ENCODE peak calls at places on chromosomes 4 and X, in seven cellular contexts. One of them, this sample, is unnamed.
A peak's percentile ranks its signal among the peaks of the same experiment; 100 is the strongest.

GRCh38 chr4:140052050-140052449 is 101.9 kb downstream of the MAML3 start:
- DNase-seq in lung: peak; percentile 41
- DNase-seq in lower lobe of right lung: peak; percentile 58
- DNase-seq in tibial nerve: no peak
- DNase-seq in CD4-positive, alpha-beta T cell: peak; percentile 27
- DNase-seq in SJSA1: no peak
- DNase-seq in DND-41: peak; percentile 37
- DNase-seq in this sample: no peak

GRCh38 chr4:182212211-182212761 is 30.9 kb upstream of the TENM3 start:
- DNase-seq in lower lobe of right lung: peak; percentile 67
- DNase-seq in SJSA1: no peak
- DNase-seq in lung: peak; percentile 53
- DNase-seq in DND-41: no peak
- DNase-seq in CD4-positive, alpha-beta T cell: no peak
- DNase-seq in tibial nerve: no peak
- DNase-seq in this sample: no peak

GRCh38 chr4:155692361-155692760 is 25.7 kb downstream of the GUCY1A1 start:
- DNase-seq in lung: no peak
- DNase-seq in SJSA1: no peak
- DNase-seq in tibial nerve: no peak
- DNase-seq in lower lobe of right lung: no peak
- DNase-seq in DND-41: no peak
- DNase-seq in CD4-positive, alpha-beta T cell: no peak
- DNase-seq in this sample: no peak

GRCh38 chrX:44260609-44261008 is 82.9 kb downstream of the EFHC2 start:
- DNase-seq in DND-41: no peak
- DNase-seq in SJSA1: no peak
- DNase-seq in lower lobe of right lung: no peak
- DNase-seq in tibial nerve: no peak
- DNase-seq in CD4-positive, alpha-beta T cell: no peak
- DNase-seq in lung: no peak
- DNase-seq in this sample: no peak

GRCh38 chrX:43753637-43754036 is 97.5 kb downstream of the MAOA start:
- DNase-seq in DND-41: no peak
- DNase-seq in lung: no peak
- DNase-seq in tibial nerve: no peak
- DNase-seq in CD4-positive, alpha-beta T cell: no peak
- DNase-seq in SJSA1: no peak
- DNase-seq in lower lobe of right lung: no peak
- DNase-seq in this sample: no peak

GRCh38 chrX:41559662-41560061 is 112.5 kb downstream of the NYX start:
- DNase-seq in lower lobe of right lung: no peak
- DNase-seq in lung: no peak
- DNase-seq in CD4-positive, alpha-beta T cell: no peak
- DNase-seq in SJSA1: peak; percentile 33
- DNase-seq in DND-41: peak; percentile 57
- DNase-seq in tibial nerve: no peak
- DNase-seq in this sample: no peak

GRCh38 chr4:1009647-1010521 is 1.5 kb upstream of the FGFRL1 start:
- DNase-seq in lung: peak; percentile 63
- DNase-seq in DND-41: no peak
- DNase-seq in tibial nerve: peak; percentile 41
- DNase-seq in lower lobe of right lung: peak; percentile 79
- DNase-seq in CD4-positive, alpha-beta T cell: peak; percentile 68
- DNase-seq in SJSA1: no peak
- DNase-seq in this sample: no peak

GRCh38 chr4:110088670-110089069 is 109.7 kb downstream of the ELOVL6 start:
- DNase-seq in tibial nerve: no peak
- DNase-seq in DND-41: peak; percentile 55
- DNase-seq in lung: no peak
- DNase-seq in lower lobe of right lung: no peak
- DNase-seq in SJSA1: no peak
- DNase-seq in CD4-positive, alpha-beta T cell: no peak
- DNase-seq in this sample: no peak

GRCh38 chr4:184460495-184461285 is 13.7 kb downstream of the IRF2 start:
- DNase-seq in SJSA1: no peak
- DNase-seq in lung: no peak
- DNase-seq in DND-41: no peak
- DNase-seq in tibial nerve: no peak
- DNase-seq in CD4-positive, alpha-beta T cell: no peak
- DNase-seq in lower lobe of right lung: no peak
- DNase-seq in this sample: no peak
- H3K27ac ChIP-seq in SJSA1: no peak overlapping the region
- H3K27ac ChIP-seq in lung: no peak overlapping the region
- H3K27ac ChIP-seq in DND-41: no peak overlapping the region
- H3K27ac ChIP-seq in tibial nerve: no peak overlapping the region
- H3K27ac ChIP-seq in CD4-positive, alpha-beta T cell: no peak overlapping the region
- H3K27ac ChIP-seq in lower lobe of right lung: no peak overlapping the region
- H3K27ac ChIP-seq in this sample: no peak overlapping the region

DNA sequence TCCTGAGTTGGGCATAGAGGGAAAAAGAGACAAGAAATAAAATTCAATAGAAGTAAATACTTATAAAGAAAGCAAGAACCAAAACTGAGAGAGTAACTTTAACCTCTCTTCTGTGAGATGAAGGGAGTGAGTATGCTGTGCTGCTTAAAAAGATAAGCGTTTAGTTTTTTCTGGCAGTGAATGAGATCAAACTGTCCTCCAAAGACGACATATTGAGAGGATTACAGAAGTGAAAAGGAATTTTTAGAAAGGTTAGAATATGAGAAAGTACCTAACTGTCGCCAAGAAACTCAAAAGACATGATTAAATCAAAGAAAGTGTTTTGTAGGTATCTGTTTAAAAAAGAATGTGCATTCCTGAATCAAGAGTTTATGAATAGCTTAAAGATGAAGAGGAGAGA is 16.0 kb downstream of the GAB1 start:
- DNase-seq in lower lobe of right lung: no peak
- DNase-seq in lung: no peak
- DNase-seq in SJSA1: no peak
- DNase-seq in CD4-positive, alpha-beta T cell: no peak
- DNase-seq in tibial nerve: no peak
- DNase-seq in DND-41: no peak
- DNase-seq in this sample: no peak
- H3K27ac ChIP-seq in lower lobe of right lung: peak overlapping the region; percentile 9
- H3K27ac ChIP-seq in lung: no peak overlapping the region
- H3K27ac ChIP-seq in SJSA1: no peak overlapping the region
- H3K27ac ChIP-seq in CD4-positive, alpha-beta T cell: no peak overlapping the region
- H3K27ac ChIP-seq in tibial nerve: peak overlapping the region; percentile 28
- H3K27ac ChIP-seq in DND-41: no peak overlapping the region
- H3K27ac ChIP-seq in this sample: peak overlapping the region; percentile 97

GRCh38 chrX:13248867-13249521 is 70.9 kb downstream of the ATXN3L start:
- DNase-seq in DND-41: no peak
- DNase-seq in lung: no peak
- DNase-seq in SJSA1: peak; percentile 40
- DNase-seq in lower lobe of right lung: no peak
- DNase-seq in CD4-positive, alpha-beta T cell: no peak
- DNase-seq in tibial nerve: no peak
- DNase-seq in this sample: no peak

GRCh38 chrX:13254076-13254785 is 65.6 kb downstream of the ATXN3L start:
- DNase-seq in SJSA1: no peak
- DNase-seq in lower lobe of right lung: peak; percentile 55
- DNase-seq in lung: no peak
- DNase-seq in tibial nerve: no peak
- DNase-seq in CD4-positive, alpha-beta T cell: no peak
- DNase-seq in DND-41: peak; percentile 7
- DNase-seq in this sample: no peak

GRCh38 chrX:13253223-13253622 is 66.6 kb downstream of the ATXN3L start:
- DNase-seq in CD4-positive, alpha-beta T cell: no peak
- DNase-seq in SJSA1: no peak
- DNase-seq in lower lobe of right lung: no peak
- DNase-seq in tibial nerve: no peak
- DNase-seq in lung: no peak
- DNase-seq in DND-41: no peak
- DNase-seq in this sample: no peak

GRCh38 chrX:13252726-13253125 is 67.1 kb downstream of the ATXN3L start:
- DNase-seq in DND-41: no peak
- DNase-seq in lung: no peak
- DNase-seq in lower lobe of right lung: no peak
- DNase-seq in CD4-positive, alpha-beta T cell: no peak
- DNase-seq in SJSA1: no peak
- DNase-seq in tibial nerve: no peak
- DNase-seq in this sample: no peak

GRCh38 chrX:13250831-13251612 is 68.8 kb downstream of the ATXN3L start:
- DNase-seq in CD4-positive, alpha-beta T cell: no peak
- DNase-seq in DND-41: no peak
- DNase-seq in lung: no peak
- DNase-seq in lower lobe of right lung: no peak
- DNase-seq in tibial nerve: no peak
- DNase-seq in SJSA1: no peak
- DNase-seq in this sample: no peak
- H3K27ac ChIP-seq in CD4-positive, alpha-beta T cell: no peak overlapping the region
- H3K27ac ChIP-seq in DND-41: no peak overlapping the region
- H3K27ac ChIP-seq in lung: no peak overlapping the region
- H3K27ac ChIP-seq in lower lobe of right lung: peak overlapping the region; percentile 62
- H3K27ac ChIP-seq in tibial nerve: no peak overlapping the region
- H3K27ac ChIP-seq in SJSA1: peak overlapping the region; percentile 48
- H3K27ac ChIP-seq in this sample: no peak overlapping the region

GRCh38 chr4:95362066-95362465 is 186.7 kb downstream of the UNC5C start:
- DNase-seq in CD4-positive, alpha-beta T cell: no peak
- DNase-seq in tibial nerve: no peak
- DNase-seq in lung: no peak
- DNase-seq in DND-41: no peak
- DNase-seq in lower lobe of right lung: no peak
- DNase-seq in SJSA1: no peak
- DNase-seq in this sample: no peak

GRCh38 chr4:95362906-95363578 is 185.7 kb downstream of the UNC5C start:
- DNase-seq in SJSA1: no peak
- DNase-seq in CD4-positive, alpha-beta T cell: no peak
- DNase-seq in lower lobe of right lung: no peak
- DNase-seq in tibial nerve: no peak
- DNase-seq in DND-41: no peak
- DNase-seq in lung: no peak
- DNase-seq in this sample: no peak

GRCh38 chr4:95360911-95361695 is 187.7 kb downstream of the UNC5C start:
- DNase-seq in lung: peak; percentile 38
- DNase-seq in DND-41: no peak
- DNase-seq in tibial nerve: no peak
- DNase-seq in CD4-positive, alpha-beta T cell: no peak
- DNase-seq in SJSA1: no peak
- DNase-seq in lower lobe of right lung: no peak
- DNase-seq in this sample: no peak

GRCh38 chr4:95360256-95360903 is 188.4 kb downstream of the UNC5C start:
- DNase-seq in tibial nerve: no peak
- DNase-seq in CD4-positive, alpha-beta T cell: no peak
- DNase-seq in lower lobe of right lung: no peak
- DNase-seq in SJSA1: no peak
- DNase-seq in lung: no peak
- DNase-seq in DND-41: no peak
- DNase-seq in this sample: no peak

GRCh38 chr4:95361696-95361965 is 187.1 kb downstream of the UNC5C start:
- DNase-seq in tibial nerve: no peak
- DNase-seq in DND-41: no peak
- DNase-seq in CD4-positive, alpha-beta T cell: no peak
- DNase-seq in SJSA1: no peak
- DNase-seq in lung: no peak
- DNase-seq in lower lobe of right lung: no peak
- DNase-seq in this sample: no peak
- H3K27ac ChIP-seq in tibial nerve: no peak overlapping the region
- H3K27ac ChIP-seq in DND-41: no peak overlapping the region
- H3K27ac ChIP-seq in CD4-positive, alpha-beta T cell: no peak overlapping the region
- H3K27ac ChIP-seq in SJSA1: no peak overlapping the region
- H3K27ac ChIP-seq in lung: no peak overlapping the region
- H3K27ac ChIP-seq in lower lobe of right lung: no peak overlapping the region
- H3K27ac ChIP-seq in this sample: no peak overlapping the region

GRCh38 chr4:113445286-113445685 is 316.3 kb downstream of the CAMK2D start:
- DNase-seq in lower lobe of right lung: no peak
- DNase-seq in lung: peak; percentile 45
- DNase-seq in tibial nerve: peak; percentile 30
- DNase-seq in CD4-positive, alpha-beta T cell: no peak
- DNase-seq in SJSA1: no peak
- DNase-seq in DND-41: no peak
- DNase-seq in this sample: peak; percentile 87
- H3K27ac ChIP-seq in lower lobe of right lung: peak overlapping the region; percentile 1
- H3K27ac ChIP-seq in lung: no peak overlapping the region
- H3K27ac ChIP-seq in tibial nerve: no peak overlapping the region
- H3K27ac ChIP-seq in CD4-positive, alpha-beta T cell: no peak overlapping the region
- H3K27ac ChIP-seq in SJSA1: peak overlapping the region; percentile 18
- H3K27ac ChIP-seq in DND-41: no peak overlapping the region
- H3K27ac ChIP-seq in this sample: peak overlapping the region; percentile 87

This sample was measured in epithelial cell of prostate.